ENCODE peak calls at places on chromosome 11, in seven cellular contexts. One of them, this sample, is unnamed.

GRCh38 chr11:47977651-47978050 is 2.7 kb upstream of the PTPRJ start:
- DNase-seq in PC-3: no peak
- DNase-seq in uterus: no peak
- DNase-seq in tibial nerve: no peak
- DNase-seq in K562: no peak
- DNase-seq in brain microvascular endothelial cell: no peak
- DNase-seq in heart left ventricle: no peak
- DNase-seq in this sample: no peak

GRCh38 chr11:111039982-111040381 is 205.5 kb upstream of the POU2AF2 start:
- DNase-seq in uterus: no peak
- DNase-seq in PC-3: no peak
- DNase-seq in heart left ventricle: no peak
- DNase-seq in tibial nerve: no peak
- DNase-seq in brain microvascular endothelial cell: no peak
- DNase-seq in K562: no peak
- DNase-seq in this sample: no peak

GRCh38 chr11:117928818-117929567 is at the start of gene TMPRSS13:
- DNase-seq in PC-3: peak; percentile 87
- DNase-seq in heart left ventricle: no peak
- DNase-seq in tibial nerve: no peak
- DNase-seq in K562: no peak
- DNase-seq in brain microvascular endothelial cell: no peak
- DNase-seq in uterus: no peak
- DNase-seq in this sample: no peak

GRCh38 chr11:2574553-2575535 is 125.0 kb downstream of the KCNQ1OT1 start:
- DNase-seq in heart left ventricle: peak; percentile 11
- DNase-seq in PC-3: no peak
- DNase-seq in K562: no peak
- DNase-seq in uterus: peak; percentile 11
- DNase-seq in tibial nerve: peak; percentile 8
- DNase-seq in brain microvascular endothelial cell: no peak
- DNase-seq in this sample: peak; percentile 1

GRCh38 chr11:14144905-14145304 is 182.4 kb downstream of the SPON1 start:
- DNase-seq in heart left ventricle: no peak
- DNase-seq in K562: no peak
- DNase-seq in uterus: no peak
- DNase-seq in PC-3: peak; percentile 45
- DNase-seq in tibial nerve: no peak
- DNase-seq in brain microvascular endothelial cell: no peak
- DNase-seq in this sample: no peak

GRCh38 chr11:32555091-32555490 is 28.5 kb upstream of the EIF3M start:
- DNase-seq in heart left ventricle: no peak
- DNase-seq in tibial nerve: no peak
- DNase-seq in brain microvascular endothelial cell: no peak
- DNase-seq in K562: no peak
- DNase-seq in PC-3: no peak
- DNase-seq in uterus: no peak
- DNase-seq in this sample: no peak

GRCh38 chr11:89613916-89614315 is 96.2 kb upstream of the TRIM77 start:
- DNase-seq in heart left ventricle: no peak
- DNase-seq in uterus: no peak
- DNase-seq in PC-3: no peak
- DNase-seq in K562: no peak
- DNase-seq in tibial nerve: no peak
- DNase-seq in brain microvascular endothelial cell: no peak
- DNase-seq in this sample: no peak

GRCh38 chr11:113553905-113554304 is 78.7 kb upstream of the DRD2 start:
- DNase-seq in brain microvascular endothelial cell: no peak
- DNase-seq in tibial nerve: no peak
- DNase-seq in K562: peak; percentile 35
- DNase-seq in heart left ventricle: no peak
- DNase-seq in PC-3: no peak
- DNase-seq in uterus: no peak
- DNase-seq in this sample: peak; percentile 70

GRCh38 chr11:131867457-131868257 is 497.2 kb downstream of the NTM start:
- DNase-seq in tibial nerve: peak; percentile 58
- DNase-seq in uterus: peak; percentile 55
- DNase-seq in brain microvascular endothelial cell: peak; percentile 91
- DNase-seq in PC-3: peak; percentile 77
- DNase-seq in K562: no peak
- DNase-seq in heart left ventricle: peak; percentile 71
- DNase-seq in this sample: peak; percentile 15

GRCh38 chr11:86101941-86102407 is 33.1 kb upstream of the PICALM start:
- DNase-seq in tibial nerve: no peak
- DNase-seq in K562: no peak
- DNase-seq in PC-3: peak; percentile 81
- DNase-seq in heart left ventricle: no peak
- DNase-seq in brain microvascular endothelial cell: no peak
- DNase-seq in uterus: no peak
- DNase-seq in this sample: no peak

GRCh38 chr11:59173080-59173963 is 1.4 kb downstream of the DTX4 start:
- DNase-seq in uterus: peak; percentile 42
- DNase-seq in brain microvascular endothelial cell: no peak
- DNase-seq in tibial nerve: no peak
- DNase-seq in K562: no peak
- DNase-seq in heart left ventricle: peak; percentile 28
- DNase-seq in PC-3: no peak
- DNase-seq in this sample: no peak

GRCh38 chr11:104761511-104761910 is 136.7 kb downstream of the CASP12 start:
- DNase-seq in K562: no peak
- DNase-seq in PC-3: no peak
- DNase-seq in uterus: no peak
- DNase-seq in heart left ventricle: no peak
- DNase-seq in brain microvascular endothelial cell: no peak
- DNase-seq in tibial nerve: no peak
- DNase-seq in this sample: no peak

GRCh38 chr11:125943661-125944349 is 2.0 kb upstream of the VSIG10L2 start:
- DNase-seq in brain microvascular endothelial cell: no peak
- DNase-seq in heart left ventricle: peak; percentile 9
- DNase-seq in PC-3: no peak
- DNase-seq in tibial nerve: no peak
- DNase-seq in K562: no peak
- DNase-seq in uterus: no peak
- DNase-seq in this sample: no peak

GRCh38 chr11:34302046-34302921 is 55.5 kb downstream of the ABTB2 start:
- DNase-seq in tibial nerve: no peak
- DNase-seq in uterus: no peak
- DNase-seq in K562: no peak
- DNase-seq in brain microvascular endothelial cell: peak; percentile 86
- DNase-seq in heart left ventricle: no peak
- DNase-seq in PC-3: peak; percentile 84
- DNase-seq in this sample: no peak

GRCh38 chr11:35045219-35045819 is 93.7 kb upstream of the CD44 start:
- DNase-seq in tibial nerve: no peak
- DNase-seq in heart left ventricle: no peak
- DNase-seq in PC-3: no peak
- DNase-seq in K562: no peak
- DNase-seq in brain microvascular endothelial cell: no peak
- DNase-seq in uterus: no peak
- DNase-seq in this sample: no peak

GRCh38 chr11:45507916-45508315 is 157.5 kb downstream of the CHST1 start:
- DNase-seq in heart left ventricle: no peak
- DNase-seq in K562: no peak
- DNase-seq in tibial nerve: no peak
- DNase-seq in PC-3: no peak
- DNase-seq in uterus: no peak
- DNase-seq in brain microvascular endothelial cell: no peak
- DNase-seq in this sample: no peak

GRCh38 chr11:77959434-77959833 is 35.0 kb downstream of the INTS4 start:
- DNase-seq in brain microvascular endothelial cell: no peak
- DNase-seq in uterus: no peak
- DNase-seq in PC-3: no peak
- DNase-seq in K562: no peak
- DNase-seq in tibial nerve: no peak
- DNase-seq in heart left ventricle: no peak
- DNase-seq in this sample: no peak

GRCh38 chr11:134864233-134864967 is 452.4 kb upstream of the B3GAT1 start:
- DNase-seq in uterus: no peak
- DNase-seq in PC-3: no peak
- DNase-seq in brain microvascular endothelial cell: no peak
- DNase-seq in heart left ventricle: no peak
- DNase-seq in tibial nerve: no peak
- DNase-seq in K562: no peak
- DNase-seq in this sample: no peak

GRCh38 chr11:15602779-15603178 is 488.1 kb downstream of the INSC start:
- DNase-seq in brain microvascular endothelial cell: no peak
- DNase-seq in PC-3: no peak
- DNase-seq in uterus: no peak
- DNase-seq in K562: no peak
- DNase-seq in heart left ventricle: no peak
- DNase-seq in tibial nerve: no peak
- DNase-seq in this sample: no peak

GRCh38 chr11:134014502-134014901 is 54.4 kb upstream of the JAM3 start:
- DNase-seq in brain microvascular endothelial cell: no peak
- DNase-seq in uterus: no peak
- DNase-seq in tibial nerve: no peak
- DNase-seq in PC-3: no peak
- DNase-seq in K562: no peak
- DNase-seq in heart left ventricle: peak; percentile 40
- DNase-seq in this sample: peak; percentile 73

GRCh38 chr11:84780689-84781293 is 846.4 kb downstream of the DLG2 start:
- DNase-seq in tibial nerve: no peak
- DNase-seq in brain microvascular endothelial cell: peak; percentile 2
- DNase-seq in K562: no peak
- DNase-seq in heart left ventricle: no peak
- DNase-seq in uterus: no peak
- DNase-seq in PC-3: peak; percentile 74
- DNase-seq in this sample: no peak

GRCh38 chr11:85809881-85810280 is 1.1 kb downstream of the SYTL2 start:
- DNase-seq in heart left ventricle: no peak
- DNase-seq in K562: no peak
- DNase-seq in brain microvascular endothelial cell: peak; percentile 36
- DNase-seq in tibial nerve: no peak
- DNase-seq in PC-3: peak; percentile 44
- DNase-seq in uterus: peak; percentile 17
- DNase-seq in this sample: peak; percentile 47

GRCh38 chr11:65698205-65698604 is 13.8 kb upstream of the KAT5 start:
- DNase-seq in tibial nerve: no peak
- DNase-seq in heart left ventricle: no peak
- DNase-seq in K562: no peak
- DNase-seq in brain microvascular endothelial cell: no peak
- DNase-seq in uterus: no peak
- DNase-seq in PC-3: no peak
- DNase-seq in this sample: no peak

GRCh38 chr11:15333407-15333806 is 218.7 kb downstream of the INSC start:
- DNase-seq in uterus: no peak
- DNase-seq in K562: no peak
- DNase-seq in brain microvascular endothelial cell: no peak
- DNase-seq in heart left ventricle: no peak
- DNase-seq in tibial nerve: no peak
- DNase-seq in PC-3: no peak
- DNase-seq in this sample: peak; percentile 44

GRCh38 chr11:69862331-69862761 is 43.1 kb upstream of the FGF3 start:
- DNase-seq in K562: no peak
- DNase-seq in brain microvascular endothelial cell: no peak
- DNase-seq in heart left ventricle: no peak
- DNase-seq in uterus: no peak
- DNase-seq in PC-3: no peak
- DNase-seq in tibial nerve: no peak
- DNase-seq in this sample: no peak

GRCh38 chr11:130418756-130419155 is 9.7 kb downstream of the ADAMTS8 start:
- DNase-seq in tibial nerve: no peak
- DNase-seq in PC-3: no peak
- DNase-seq in brain microvascular endothelial cell: no peak
- DNase-seq in K562: no peak
- DNase-seq in uterus: no peak
- DNase-seq in heart left ventricle: no peak
- DNase-seq in this sample: no peak
- H3K27me3 ChIP-seq in tibial nerve: no peaks in the 10 kb centered on the region
- H3K27me3 ChIP-seq in PC-3: peaks cover 24% of the 10 kb centered on the region
- H3K27me3 ChIP-seq in brain microvascular endothelial cell: peaks cover 35% of the 10 kb centered on the region
- H3K27me3 ChIP-seq in K562: peaks cover 91% of the 10 kb centered on the region
- H3K27me3 ChIP-seq in uterus: no peaks in the 10 kb centered on the region
- H3K27me3 ChIP-seq in heart left ventricle: no peaks in the 10 kb centered on the region
- H3K27me3 ChIP-seq in this sample: peaks cover 60% of the 10 kb centered on the region

GRCh38 chr11:306645-307371 is 808 bp upstream of the IFITM2 start:
- DNase-seq in tibial nerve: no peak
- DNase-seq in uterus: no peak
- DNase-seq in PC-3: no peak
- DNase-seq in heart left ventricle: no peak
- DNase-seq in brain microvascular endothelial cell: no peak
- DNase-seq in K562: no peak
- DNase-seq in this sample: no peak
- H3K27me3 ChIP-seq in tibial nerve: no peaks in the 10 kb centered on the region
- H3K27me3 ChIP-seq in uterus: no peaks in the 10 kb centered on the region
- H3K27me3 ChIP-seq in PC-3: no peaks in the 10 kb centered on the region
- H3K27me3 ChIP-seq in heart left ventricle: no peaks in the 10 kb centered on the region
- H3K27me3 ChIP-seq in brain microvascular endothelial cell: no peaks in the 10 kb centered on the region
- H3K27me3 ChIP-seq in K562: no peaks in the 10 kb centered on the region
- H3K27me3 ChIP-seq in this sample: no peaks in the 10 kb centered on the region

DNA sequence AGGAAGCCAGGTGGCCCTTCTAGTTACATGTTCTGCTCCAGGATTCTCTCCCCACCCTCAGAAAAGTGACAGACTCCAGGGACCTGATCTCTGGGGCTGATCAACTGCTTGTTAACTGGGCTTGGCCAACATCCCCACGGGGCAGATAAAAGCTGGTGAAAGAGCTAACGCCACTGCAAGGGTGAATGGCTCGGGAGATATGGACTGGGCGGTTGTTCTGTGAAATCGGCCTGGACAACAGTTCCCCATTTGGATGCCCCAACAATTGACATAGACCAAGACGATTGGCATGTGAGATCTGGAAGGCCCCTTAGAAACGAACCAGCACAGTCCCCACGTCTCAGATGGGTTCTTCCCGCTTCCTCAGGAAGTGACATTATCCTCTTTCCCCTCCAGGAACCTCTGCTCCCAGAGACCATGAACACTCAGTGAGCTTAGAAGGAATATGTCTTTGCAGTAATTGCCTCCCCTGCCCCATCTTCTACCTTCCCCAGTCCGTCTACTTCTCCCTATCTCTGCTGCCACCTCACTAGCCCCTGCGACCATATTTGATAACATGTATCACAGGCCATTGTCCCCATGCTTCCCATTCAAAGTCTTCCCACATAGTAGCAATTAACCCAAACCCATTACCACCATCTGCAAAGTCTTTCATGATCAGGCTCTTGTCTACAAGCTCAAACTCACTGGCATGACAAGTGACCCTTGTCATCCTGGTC is 5.6 kb upstream of the PRG2 start:
- DNase-seq in PC-3: no peak
- DNase-seq in K562: peak; percentile 42
- DNase-seq in tibial nerve: no peak
- DNase-seq in uterus: no peak
- DNase-seq in heart left ventricle: no peak
- DNase-seq in brain microvascular endothelial cell: no peak
- DNase-seq in this sample: no peak
- H3K27me3 ChIP-seq in PC-3: peaks cover 5% of the 10 kb centered on the region
- H3K27me3 ChIP-seq in K562: no peaks in the 10 kb centered on the region
- H3K27me3 ChIP-seq in tibial nerve: no peaks in the 10 kb centered on the region
- H3K27me3 ChIP-seq in uterus: no peaks in the 10 kb centered on the region
- H3K27me3 ChIP-seq in heart left ventricle: no peaks in the 10 kb centered on the region
- H3K27me3 ChIP-seq in brain microvascular endothelial cell: peaks cover 3% of the 10 kb centered on the region
- H3K27me3 ChIP-seq in this sample: no peaks in the 10 kb centered on the region

DNA sequence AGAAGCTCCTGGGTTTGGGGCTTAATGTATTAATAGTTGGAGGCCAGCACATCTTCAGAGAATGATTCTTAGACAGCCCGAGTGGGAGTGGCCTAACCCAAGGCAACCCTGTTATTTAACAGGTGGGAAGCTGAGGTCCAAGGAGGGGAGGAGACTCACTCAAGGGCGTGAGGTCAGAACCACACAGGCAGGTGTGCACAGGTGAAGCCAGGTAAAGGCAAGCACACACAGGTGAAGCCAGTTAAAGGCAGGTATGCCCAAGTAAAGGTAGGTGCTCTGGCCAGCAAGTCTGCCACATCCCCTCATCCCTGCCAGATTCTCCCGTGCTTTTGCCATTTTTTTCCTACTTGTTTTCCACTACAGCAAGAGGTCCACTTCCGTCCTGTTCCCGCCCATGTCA is 2.9 kb upstream of the SHANK2 start:
- DNase-seq in brain microvascular endothelial cell: no peak
- DNase-seq in K562: no peak
- DNase-seq in PC-3: no peak
- DNase-seq in heart left ventricle: no peak
- DNase-seq in tibial nerve: no peak
- DNase-seq in uterus: no peak
- DNase-seq in this sample: no peak
- H3K27me3 ChIP-seq in brain microvascular endothelial cell: peaks cover 22% of the 10 kb centered on the region
- H3K27me3 ChIP-seq in K562: peaks cover 35% of the 10 kb centered on the region
- H3K27me3 ChIP-seq in PC-3: no peaks in the 10 kb centered on the region
- H3K27me3 ChIP-seq in heart left ventricle: peaks cover 50% of the 10 kb centered on the region
- H3K27me3 ChIP-seq in tibial nerve: peaks cover 49% of the 10 kb centered on the region
- H3K27me3 ChIP-seq in uterus: peaks cover 5% of the 10 kb centered on the region
- H3K27me3 ChIP-seq in this sample: peaks cover 66% of the 10 kb centered on the region

This sample was measured in BE2C.